ENCODE peak calls at places on chromosomes 7 and 10, in ten cellular contexts. I, G, A, H, S, X, R, F, W and D are unnamed samples.

GRCh38 chr10:52883996-52884871 is 111.7 kb upstream of the MBL2 start:
- DNase-seq in X (peak), H (peak), G (no peak), R (peak), I (no peak), F (peak), W (no peak), A (no peak), S (peak), D (peak)

GRCh38 chr10:132023092-132023811 is 41.5 kb upstream of the BNIP3 start:
- DNase-seq in A (peak), X (peak), W (peak), R (peak), F (peak), S (peak), I (peak), G (peak), H (peak), D (peak)

GRCh38 chr10:92075829-92076228 is 152.3 kb downstream of the BTAF1 start:
- DNase-seq in W (no peak), H (no peak), I (no peak), S (no peak), R (no peak), A (no peak), G (no peak), F (no peak), X (no peak), D (no peak)

GRCh38 chr7:129431911-129432643 is 2.2 kb upstream of the STRIP2 start:
- DNase-seq in G (no peak), I (no peak), H (no peak), R (no peak), A (no peak), W (no peak), S (peak), X (no peak), F (no peak), D (no peak)

GRCh38 chr10:14653271-14654161 is 121.2 kb downstream of the FAM107B start:
- DNase-seq in R (peak), A (no peak), S (no peak), W (no peak), I (no peak), G (no peak), H (peak), X (peak), F (peak), D (no peak)

GRCh38 chr7:144513332-144513731 is 109.8 kb upstream of the NOBOX start:
- DNase-seq in X (no peak), A (no peak), H (peak), I (no peak), S (peak), W (no peak), G (no peak), F (peak), R (no peak), D (no peak)

GRCh38 chr10:127063762-127064161 is 132.6 kb downstream of the INSYN2A start:
- DNase-seq in F (no peak), W (no peak), S (no peak), H (no peak), A (no peak), I (no peak), R (no peak), G (no peak), X (no peak), D (no peak)

GRCh38 chr7:87581723-87582122 is 19.0 kb downstream of the ABCB1 start:
- DNase-seq in I (no peak), X (no peak), F (no peak), G (no peak), W (no peak), R (no peak), S (no peak), A (no peak), H (no peak), D (no peak)

GRCh38 chr10:52740913-52741675 is 31.5 kb downstream of the MBL2 start:
- DNase-seq in A (no peak), F (peak), S (peak), W (no peak), X (peak), H (peak), G (no peak), R (peak), I (no peak), D (peak)

GRCh38 chr10:18659784-18660561 is 742 bp downstream of the ARL5B start:
- DNase-seq in S (no peak), F (peak), G (no peak), X (no peak), A (no peak), H (peak), R (no peak), I (no peak), W (no peak), D (peak)

GRCh38 chr7:17046666-17047065 is 164.9 kb upstream of the AGR3 start:
- DNase-seq in G (no peak), F (no peak), S (no peak), A (peak), R (no peak), H (no peak), X (no peak), W (no peak), I (no peak), D (no peak)

GRCh38 chr7:156334636-156335035 is 305.9 kb upstream of the RNF32 start:
- DNase-seq in S (no peak), H (no peak), A (no peak), X (no peak), W (no peak), G (no peak), F (peak), R (no peak), I (no peak), D (no peak)

GRCh38 chr10:103715430-103715829 is 139.9 kb downstream of the SH3PXD2A start:
- DNase-seq in W (no peak), I (no peak), S (no peak), F (peak), A (no peak), X (peak), H (no peak), G (no peak), R (peak), D (no peak)

GRCh38 chr7:26038201-26038990 is 113.6 kb upstream of the NFE2L3 start:
- DNase-seq in X (no peak), W (no peak), A (no peak), R (no peak), F (no peak), G (no peak), S (peak), H (no peak), I (no peak), D (no peak)

GRCh38 chr7:147775564-147775963 is 815.0 kb upstream of the C7orf33 start:
- DNase-seq in R (no peak), F (no peak), H (no peak), G (no peak), A (no peak), W (no peak), I (no peak), X (no peak), S (peak), D (no peak)

GRCh38 chr10:3773465-3774017 is 11.5 kb downstream of the KLF6 start:
- DNase-seq in W (no peak), I (no peak), G (no peak), F (no peak), A (no peak), X (no peak), S (no peak), H (no peak), R (no peak), D (no peak)

GRCh38 chr10:48517911-48518321 is 87.0 kb downstream of the ARHGAP22 start:
- DNase-seq in A (no peak), F (no peak), W (no peak), G (no peak), H (no peak), I (no peak), S (no peak), X (no peak), R (no peak), D (no peak)

GRCh38 chr7:85021090-85021704 is 165.7 kb downstream of the SEMA3D start:
- DNase-seq in S (no peak), I (no peak), R (no peak), A (no peak), H (peak), W (no peak), F (peak), G (no peak), X (no peak), D (no peak)

GRCh38 chr10:112361951-112362770 is 11.8 kb upstream of the ACSL5 start:
- DNase-seq in X (no peak), H (peak), A (peak), G (no peak), R (no peak), F (peak), I (no peak), W (no peak), S (no peak), D (no peak)